ENCODE peak calls at places on chromosomes 13 and 19, in six cellular contexts. T is NCI-H2029, W is anterior cingulate cortex, Y is T-helper 9 cell, C is GM12892, D is AG10803. U is an unnamed sample.

GRCh38 chr13:20161275-20161950 is 561 bp upstream of the GJA3 start:
- DNase-seq in W (no peak), Y (peak; percentile 26), T (no peak), D (no peak), C (no peak), U (no peak)

GRCh38 chr13:109243311-109243951 is 543.0 kb downstream of the IRS2 start:
- DNase-seq in C (no peak), Y (no peak), D (peak; percentile 98), W (peak; percentile 2), T (no peak), U (no peak)

GRCh38 chr19:4112367-4112766 is 11.6 kb downstream of the MAP2K2 start:
- DNase-seq in Y (no peak), D (no peak), T (no peak), W (no peak), C (no peak), U (no peak)

GRCh38 chr13:104740616-104741222 is 1674.5 kb upstream of the SLC10A2 start:
- DNase-seq in Y (no peak), W (no peak), D (no peak), C (no peak), T (no peak), U (no peak)

GRCh38 chr19:35109395-35110112 is 6.1 kb upstream of the FXYD3 start:
- DNase-seq in D (no peak), Y (no peak), T (no peak), C (no peak), W (no peak), U (peak; percentile 30)

GRCh38 chr13:96551540-96551939 is 442.7 kb downstream of the OXGR1 start:
- DNase-seq in T (no peak), W (no peak), D (no peak), C (no peak), Y (no peak), U (no peak)

GRCh38 chr13:46633416-46633815 is 80.4 kb downstream of the LRCH1 start:
- DNase-seq in Y (no peak), D (peak; percentile 91), W (no peak), C (no peak), T (no peak), U (no peak)

GRCh38 chr19:3178377-3178972 is at the start of gene S1PR4:
- DNase-seq in D (no peak), C (peak; percentile 86), Y (peak; percentile 53), T (no peak), W (no peak), U (no peak)

GRCh38 chr19:12733369-12733896 is 1.1 kb downstream of the TRIR start:
- DNase-seq in W (no peak), D (peak; percentile 51), Y (no peak), C (no peak), T (peak; percentile 12), U (no peak)

GRCh38 chr19:34806976-34807860 is 34.2 kb upstream of the ZNF599 start:
- DNase-seq in T (no peak), Y (no peak), W (no peak), C (no peak), D (no peak), U (no peak)

GRCh38 chr13:113532156-113532806 is 41.8 kb upstream of the DCUN1D2 start:
- DNase-seq in D (no peak), T (no peak), W (no peak), Y (no peak), C (no peak), U (no peak)

GRCh38 chr19:16449330-16449961 is 22.3 kb downstream of the EPS15L1 start:
- DNase-seq in C (no peak), W (no peak), T (no peak), Y (no peak), D (no peak), U (no peak)

GRCh38 chr19:52935434-52935833 is 12.2 kb upstream of the ZNF888 start:
- DNase-seq in C (no peak), T (no peak), D (no peak), W (no peak), Y (no peak), U (no peak)

GRCh38 chr19:40862785-40863184 is 12.5 kb upstream of the CYP2A6 start:
- DNase-seq in D (peak; percentile 87), W (no peak), Y (no peak), T (no peak), C (no peak), U (no peak)

GRCh38 chr13:46552302-46552680 is 679 bp upstream of the LRCH1 start:
- DNase-seq in T (no peak), W (no peak), C (no peak), Y (no peak), D (no peak), U (no peak)

GRCh38 chr19:947090-947706 is 21.4 kb downstream of the ARID3A start:
- DNase-seq in C (no peak), D (no peak), W (no peak), T (no peak), Y (no peak), U (no peak)

GRCh38 chr13:92745233-92745632 is 481.4 kb upstream of the GPC6 start:
- DNase-seq in C (no peak), W (no peak), T (no peak), D (no peak), Y (no peak), U (no peak)

GRCh38 chr13:34104853-34105252 is 286.9 kb downstream of the RFC3 start:
- DNase-seq in W (no peak), C (no peak), Y (no peak), T (no peak), D (no peak), U (no peak)

GRCh38 chr13:21304256-21304655 is 127.8 kb downstream of the MRPL57 start:
- DNase-seq in T (no peak), W (no peak), D (no peak), C (no peak), Y (no peak), U (no peak)

GRCh38 chr19:41784337-41785239 is 11.8 kb upstream of the CEACAM3 start:
- DNase-seq in C (no peak), Y (no peak), D (no peak), T (no peak), W (no peak), U (no peak)

GRCh38 chr19:2051771-2052704 is 994 bp upstream of the MKNK2 start:
- DNase-seq in C (no peak), Y (peak; percentile 49), D (no peak), W (no peak), T (peak; percentile 34), U (no peak)

GRCh38 chr13:71625183-71625582 is 241.8 kb downstream of the DACH1 start:
- DNase-seq in C (no peak), D (no peak), Y (no peak), W (no peak), T (no peak), U (no peak)

GRCh38 chr19:38318595-38319142 is 976 bp upstream of the KCNK6 start:
- DNase-seq in T (no peak), Y (no peak), D (no peak), C (no peak), W (no peak), U (no peak)

GRCh38 chr13:34172048-34172447 is 354.1 kb downstream of the RFC3 start:
- DNase-seq in C (no peak), D (peak; percentile 37), W (no peak), T (no peak), Y (no peak), U (no peak)